ENCODE peak calls at places on chromosomes 6 and 20, in seven cellular contexts. I is PC-3, J is trophoblast cell, B is ovary, G is hepatocyte, O is spleen, U is aorta. N is an unnamed sample.

GRCh38 chr20:33812673-33813462 is 1.7 kb downstream of the CHMP4B start:
- DNase-seq in I (peak; percentile 28), J (no peak), B (no peak), G (peak; percentile 83), O (no peak), U (no peak), N (no peak)

GRCh38 chr6:49202923-49203322 is 260.1 kb downstream of the MMUT start:
- DNase-seq in I (no peak), J (no peak), B (no peak), G (no peak), O (no peak), U (no peak), N (no peak)

GRCh38 chr20:20277772-20278382 is 90.0 kb upstream of the INSM1 start:
- DNase-seq in I (no peak), J (no peak), B (no peak), G (no peak), O (no peak), U (no peak), N (no peak)

GRCh38 chr6:89843070-89843469 is 13.4 kb downstream of the CASP8AP2 start:
- DNase-seq in I (peak; percentile 23), J (no peak), B (no peak), G (no peak), O (no peak), U (no peak), N (no peak)

GRCh38 chr6:113291751-113292445 is 565.2 kb upstream of the MARCKS start:
- DNase-seq in I (peak; percentile 14), J (no peak), B (no peak), G (no peak), O (no peak), U (no peak), N (no peak)

GRCh38 chr6:169253745-169254238 is at the start of gene THBS2:
- DNase-seq in I (no peak), J (no peak), B (peak; percentile 78), G (peak; percentile 43), O (no peak), U (peak; percentile 94), N (peak; percentile 84)

GRCh38 chr20:4717816-4718215 is 3.9 kb upstream of the PRND start:
- DNase-seq in I (no peak), J (no peak), B (no peak), G (no peak), O (no peak), U (no peak), N (no peak)

GRCh38 chr6:20719980-20720379 is 185.7 kb downstream of the CDKAL1 start:
- DNase-seq in I (no peak), J (no peak), B (no peak), G (no peak), O (no peak), U (no peak), N (no peak)

GRCh38 chr6:9404351-9405146 is 969.2 kb upstream of the SLC35B3 start:
- DNase-seq in I (peak; percentile 78), J (no peak), B (no peak), G (no peak), O (no peak), U (no peak), N (no peak)

GRCh38 chr6:166624275-166624674 is 2.8 kb downstream of the RPS6KA2 start:
- DNase-seq in I (no peak), J (no peak), B (peak; percentile 30), G (peak; percentile 42), O (no peak), U (no peak), N (no peak)

GRCh38 chr6:170050591-170051041 is 240.3 kb downstream of the DLL1 start:
- DNase-seq in I (no peak), J (no peak), B (peak; percentile 6), G (no peak), O (peak; percentile 68), U (peak; percentile 42), N (no peak)

GRCh38 chr20:56653221-56653620 is 24.1 kb downstream of the TFAP2C start:
- DNase-seq in I (peak; percentile 38), J (no peak), B (no peak), G (no peak), O (no peak), U (no peak), N (no peak)

GRCh38 chr6:129370268-129370916 is 339.6 kb downstream of the ARHGAP18 start:
- DNase-seq in I (peak; percentile 66), J (peak; percentile 4), B (peak; percentile 27), G (peak; percentile 53), O (no peak), U (peak; percentile 40), N (no peak)

GRCh38 chr6:101663099-101663498 is 269.6 kb downstream of the GRIK2 start:
- DNase-seq in I (no peak), J (no peak), B (no peak), G (no peak), O (no peak), U (no peak), N (no peak)

GRCh38 chr6:75203721-75204120 is 2.1 kb downstream of the COL12A1 start:
- DNase-seq in I (peak; percentile 18), J (peak; percentile 26), B (peak; percentile 28), G (no peak), O (no peak), U (no peak), N (no peak)

GRCh38 chr6:21742238-21742660 is 148.7 kb downstream of the SOX4 start:
- DNase-seq in I (peak; percentile 91), J (no peak), B (no peak), G (peak; percentile 30), O (no peak), U (no peak), N (no peak)

GRCh38 chr20:35871311-35871771 is 83.0 kb downstream of the SCAND1 start:
- DNase-seq in I (no peak), J (no peak), B (peak; percentile 36), G (no peak), O (no peak), U (no peak), N (peak; percentile 28)

GRCh38 chr20:32416206-32416605 is 58.1 kb downstream of the ASXL1 start:
- DNase-seq in I (no peak), J (no peak), B (no peak), G (no peak), O (no peak), U (no peak), N (no peak)

GRCh38 chr6:30331981-30332380 is 5.3 kb downstream of the TRIM39 start:
- DNase-seq in I (peak; percentile 44), J (no peak), B (no peak), G (no peak), O (no peak), U (no peak), N (no peak)

GRCh38 chr20:3229158-3229557 is 9.8 kb downstream of the SLC4A11 start:
- DNase-seq in I (no peak), J (no peak), B (no peak), G (no peak), O (peak; percentile 72), U (no peak), N (no peak)

GRCh38 chr6:43308101-43308989 is at the start of gene CRIP3:
- DNase-seq in I (peak; percentile 64), J (no peak), B (peak; percentile 20), G (peak; percentile 50), O (peak; percentile 89), U (no peak), N (no peak)

GRCh38 chr20:63477061-63477616 is 4.7 kb upstream of the KCNQ2 start:
- DNase-seq in I (no peak), J (no peak), B (no peak), G (no peak), O (no peak), U (no peak), N (no peak)

GRCh38 chr20:10219452-10219791 is 792 bp downstream of the SNAP25 start:
- DNase-seq in I (peak; percentile 70), J (peak; percentile 50), B (peak; percentile 81), G (peak; percentile 93), O (peak; percentile 86), U (peak; percentile 85), N (no peak)

DNA sequence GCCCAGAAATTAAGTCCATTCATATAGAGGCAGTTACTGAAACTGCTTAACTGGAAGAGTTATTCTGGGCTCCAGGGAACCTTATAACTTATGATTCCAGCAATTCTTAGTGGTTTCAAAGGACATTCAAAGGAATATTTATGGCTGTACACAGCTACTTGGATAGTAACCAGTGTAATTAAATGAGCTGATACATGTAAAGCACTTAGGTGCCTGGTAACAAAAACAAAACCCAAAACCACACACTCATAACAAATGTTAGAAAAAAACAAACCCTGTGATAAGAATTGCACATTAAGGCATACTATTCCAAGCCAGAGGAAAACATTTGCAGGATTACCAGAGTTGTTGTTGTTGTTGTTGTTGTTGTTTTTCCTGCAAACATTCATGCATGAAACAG is 51.5 kb downstream of the STK4 start:
- DNase-seq in I (no peak), J (no peak), B (no peak), G (no peak), O (no peak), U (no peak), N (no peak)
- H3K4me1 ChIP-seq in I (peaks cover 10% of the 10 kb centered on the region), J (no peaks in the 10 kb centered on the region), B (peaks cover 4% of the 10 kb centered on the region), G (peaks cover 18% of the 10 kb centered on the region), O (peaks cover 7% of the 10 kb centered on the region), U (no peaks in the 10 kb centered on the region), N (peaks cover 45% of the 10 kb centered on the region)

GRCh38 chr20:31403886-31404285 is 2.1 kb downstream of the DEFB121 start:
- DNase-seq in I (no peak), J (no peak), B (no peak), G (no peak), O (no peak), U (no peak), N (no peak)

GRCh38 chr20:31410011-31410410 is 4.0 kb upstream of the DEFB121 start:
- DNase-seq in I (no peak), J (no peak), B (no peak), G (no peak), O (no peak), U (no peak), N (no peak)

DNA sequence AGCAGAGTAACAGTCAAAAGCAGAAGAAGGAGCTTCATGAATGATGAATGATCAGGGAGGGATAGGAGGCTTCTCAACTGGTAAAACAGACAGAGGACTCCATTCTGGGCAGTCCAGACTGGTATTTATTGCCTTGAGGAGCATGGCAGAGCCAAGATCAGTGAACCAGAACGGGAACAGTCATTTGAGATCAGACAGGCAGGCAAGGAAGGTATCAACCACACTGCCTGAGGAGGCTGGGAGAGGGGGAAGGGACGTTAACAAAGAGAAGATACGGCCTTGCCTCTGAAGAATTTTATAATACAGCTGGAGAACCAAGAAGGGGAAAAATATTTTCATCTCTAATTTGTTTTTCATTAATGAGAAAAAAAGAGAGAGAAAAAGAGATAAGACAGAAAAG is at the start of gene DEFB121:
- DNase-seq in I (no peak), J (no peak), B (no peak), G (no peak), O (no peak), U (no peak), N (no peak)
- H3K27me3 ChIP-seq in I (peaks cover 15% of the 10 kb centered on the region), J (no peaks in the 10 kb centered on the region), B (no peaks in the 10 kb centered on the region), G (no peaks in the 10 kb centered on the region), O (peaks cover 13% of the 10 kb centered on the region), U (no peaks in the 10 kb centered on the region), N (no peaks in the 10 kb centered on the region)

GRCh38 chr6:41073203-41073967 is 611 bp downstream of the NFYA start:
- DNase-seq in I (peak; percentile 82), J (peak; percentile 86), B (peak; percentile 85), G (peak; percentile 92), O (peak; percentile 97), U (peak; percentile 89), N (no peak)
- H3K4me1 ChIP-seq in I (peaks cover 46% of the 10 kb centered on the region), J (peaks cover 2% of the 10 kb centered on the region), B (peaks cover 5% of the 10 kb centered on the region), G (peaks cover 15% of the 10 kb centered on the region), O (peaks cover 46% of the 10 kb centered on the region), U (no peaks in the 10 kb centered on the region), N (peaks cover 11% of the 10 kb centered on the region)

DNA sequence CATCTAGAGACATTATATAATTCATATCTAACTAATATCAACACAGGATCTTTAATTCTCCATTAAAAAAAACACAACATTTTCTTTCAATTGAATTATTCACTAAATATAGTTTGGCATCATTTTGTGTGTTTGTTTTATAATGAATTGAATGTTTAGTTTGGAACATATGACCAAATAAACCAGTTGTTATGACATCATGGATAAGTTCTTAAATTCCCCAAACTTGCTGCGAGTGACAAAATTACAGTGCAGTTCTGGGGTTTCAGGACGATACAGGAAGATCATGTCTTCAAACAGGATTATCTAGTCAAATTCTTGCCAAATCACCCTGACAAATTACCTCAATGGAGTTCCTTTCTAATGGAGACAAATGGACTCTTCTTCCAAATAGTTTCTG is 473.6 kb downstream of the EPM2A start:
- DNase-seq in I (no peak), J (no peak), B (no peak), G (no peak), O (no peak), U (no peak), N (no peak)
- H3K27me3 ChIP-seq in I (no peaks in the 10 kb centered on the region), J (no peaks in the 10 kb centered on the region), B (peaks cover under 1% of the 10 kb centered on the region), G (no peaks in the 10 kb centered on the region), O (no peaks in the 10 kb centered on the region), U (peaks cover 1% of the 10 kb centered on the region), N (no peaks in the 10 kb centered on the region)

N was measured in keratinocyte.